ENCODE peak calls at places on chromosomes 1 and 21, in four cellular contexts. One of them, this sample, is unnamed.

GRCh38 chr21:42282021-42282420 is 33.2 kb downstream of the TFF3 start:
- DNase-seq in gastrocnemius medialis: no peak
- DNase-seq in right atrium auricular region: no peak
- DNase-seq in psoas muscle: peak; percentile 38
- DNase-seq in this sample: no peak

GRCh38 chr1:198638894-198639319 is at the start of gene PTPRC:
- DNase-seq in gastrocnemius medialis: no peak
- DNase-seq in right atrium auricular region: no peak
- DNase-seq in psoas muscle: no peak
- DNase-seq in this sample: no peak

GRCh38 chr1:10210841-10211804 is 753 bp downstream of the KIF1B start:
- DNase-seq in gastrocnemius medialis: peak; percentile 98
- DNase-seq in right atrium auricular region: peak; percentile 98
- DNase-seq in psoas muscle: peak; percentile 98
- DNase-seq in this sample: peak; percentile 58

GRCh38 chr1:200535605-200536004 is 84.9 kb downstream of the KIF14 start:
- DNase-seq in gastrocnemius medialis: no peak
- DNase-seq in right atrium auricular region: peak; percentile 40
- DNase-seq in psoas muscle: no peak
- DNase-seq in this sample: peak; percentile 49

GRCh38 chr1:98342556-98342955 is 319.0 kb upstream of the SNX7 start:
- DNase-seq in gastrocnemius medialis: no peak
- DNase-seq in right atrium auricular region: no peak
- DNase-seq in psoas muscle: no peak
- DNase-seq in this sample: no peak

GRCh38 chr1:86068841-86069756 is 87.5 kb downstream of the COL24A1 start:
- DNase-seq in gastrocnemius medialis: no peak
- DNase-seq in right atrium auricular region: no peak
- DNase-seq in psoas muscle: no peak
- DNase-seq in this sample: no peak

GRCh38 chr1:2987773-2988172 is 33.5 kb upstream of the ACTRT2 start:
- DNase-seq in gastrocnemius medialis: no peak
- DNase-seq in right atrium auricular region: no peak
- DNase-seq in psoas muscle: no peak
- DNase-seq in this sample: no peak

GRCh38 chr1:192311281-192311680 is 5.5 kb upstream of the RGS21 start:
- DNase-seq in gastrocnemius medialis: no peak
- DNase-seq in right atrium auricular region: no peak
- DNase-seq in psoas muscle: no peak
- DNase-seq in this sample: peak; percentile 86

DNA sequence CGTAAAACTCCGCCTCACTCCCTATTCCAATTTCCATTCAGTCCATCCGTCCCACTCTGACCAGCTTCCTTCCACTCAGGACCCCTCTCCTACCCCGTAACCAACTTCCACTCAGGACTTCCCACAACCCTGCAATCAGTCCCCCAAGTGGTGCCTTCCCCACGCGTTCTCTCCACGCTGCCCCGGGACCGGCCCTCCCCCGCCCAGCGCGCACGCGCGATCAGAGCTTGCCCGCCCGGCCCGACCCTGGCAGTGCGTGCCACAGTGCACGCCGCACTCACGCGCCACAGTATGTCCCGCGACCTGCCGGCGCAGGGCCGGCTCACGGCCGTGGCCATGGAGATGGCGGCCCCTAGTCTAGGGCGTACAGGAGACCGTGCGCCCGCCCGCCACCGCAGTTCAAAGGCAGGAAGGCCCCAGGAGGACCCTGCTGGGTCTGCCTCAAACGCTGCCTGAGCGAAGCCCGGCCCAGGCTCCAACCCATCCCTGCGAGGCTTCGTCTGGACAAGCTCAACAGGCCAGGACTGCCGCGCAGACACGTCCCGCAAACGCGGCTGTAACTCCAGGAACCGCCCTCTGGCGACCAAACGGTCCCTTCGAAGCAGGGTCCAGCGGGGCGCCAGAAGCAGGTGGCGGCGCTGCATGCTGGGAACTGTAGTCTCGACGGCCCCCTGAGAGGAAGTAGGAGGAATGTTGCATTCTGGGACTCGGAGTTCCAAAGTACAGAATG is at the start of gene NDC1:
- DNase-seq in gastrocnemius medialis: peak; percentile 86
- DNase-seq in right atrium auricular region: peak; percentile 89
- DNase-seq in psoas muscle: peak; percentile 95
- DNase-seq in this sample: peak; percentile 94
- TF ChIP-seq CTCF in gastrocnemius medialis: peak; percentile 22
- TF ChIP-seq CTCF in right atrium auricular region: peak; percentile 47
- TF ChIP-seq CTCF in psoas muscle: peak; percentile 23
- TF ChIP-seq CTCF in this sample: no peak

DNA sequence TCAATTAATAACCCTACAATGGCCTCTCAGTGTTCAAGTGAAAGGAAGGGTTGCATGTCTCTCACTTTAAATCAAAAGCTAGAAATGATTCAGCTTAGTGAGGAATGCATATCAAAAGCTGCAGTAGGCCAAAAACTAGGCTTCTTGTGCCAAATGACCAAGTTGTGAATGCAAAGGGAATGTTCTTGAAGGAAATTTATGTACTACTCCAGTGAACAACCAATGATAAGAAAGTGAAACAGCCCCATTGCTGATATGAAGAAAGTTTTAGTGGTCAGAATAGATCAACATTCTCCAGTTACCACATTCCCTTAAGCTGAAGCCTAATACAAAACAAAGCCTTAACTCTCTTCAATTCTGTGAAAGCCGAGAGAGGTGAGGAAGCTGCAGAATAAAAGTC is 10.0 kb downstream of the MAEL start:
- DNase-seq in gastrocnemius medialis: no peak
- DNase-seq in right atrium auricular region: no peak
- DNase-seq in psoas muscle: no peak
- DNase-seq in this sample: no peak
- H3K4me3 ChIP-seq in gastrocnemius medialis: no peak overlapping the region
- H3K4me3 ChIP-seq in right atrium auricular region: no peak overlapping the region
- H3K4me3 ChIP-seq in psoas muscle: no peak overlapping the region
- H3K4me3 ChIP-seq in this sample: no peak overlapping the region

GRCh38 chr1:65688215-65688566 is 104.5 kb upstream of the PDE4B start:
- DNase-seq in gastrocnemius medialis: no peak
- DNase-seq in right atrium auricular region: no peak
- DNase-seq in psoas muscle: no peak
- DNase-seq in this sample: no peak
- H3K27ac ChIP-seq in gastrocnemius medialis: no peak overlapping the region
- H3K27ac ChIP-seq in right atrium auricular region: no peak overlapping the region
- H3K27ac ChIP-seq in psoas muscle: no peak overlapping the region
- H3K27ac ChIP-seq in this sample: no peak overlapping the region

DNA sequence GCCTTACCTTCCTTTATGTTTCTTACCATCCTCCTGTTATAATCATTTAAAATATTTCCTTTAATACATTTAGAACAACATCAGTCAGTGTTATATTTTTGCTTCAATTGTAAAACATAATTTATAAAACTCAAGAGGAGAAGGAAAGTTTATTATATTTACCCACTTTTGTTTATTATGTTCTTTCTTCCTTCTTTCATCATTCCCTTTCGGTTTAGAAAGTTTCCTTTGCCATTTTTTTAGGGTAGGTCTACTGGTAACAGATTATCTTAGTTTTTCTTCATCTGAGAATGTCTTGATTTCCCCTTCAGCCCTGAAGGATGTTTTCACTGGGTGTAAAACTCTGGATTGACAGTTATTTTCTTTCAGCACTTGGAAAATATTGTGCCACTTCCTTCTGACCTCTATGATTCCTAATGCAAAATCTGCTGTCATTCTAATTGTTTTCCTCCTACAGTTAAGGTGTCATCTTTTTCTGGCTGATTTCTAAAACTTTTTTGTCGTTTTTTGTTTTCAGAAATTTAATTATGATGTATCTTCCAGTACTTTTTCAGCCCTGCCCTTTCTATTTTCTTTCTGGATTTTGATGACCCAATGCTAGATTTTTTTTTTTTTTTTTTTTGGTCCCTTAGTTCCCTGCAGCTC is 25.0 kb downstream of the PTPN22 start:
- DNase-seq in gastrocnemius medialis: no peak
- DNase-seq in right atrium auricular region: no peak
- DNase-seq in psoas muscle: no peak
- DNase-seq in this sample: no peak
- TF ChIP-seq CTCF in gastrocnemius medialis: no peak
- TF ChIP-seq CTCF in right atrium auricular region: no peak
- TF ChIP-seq CTCF in psoas muscle: no peak
- TF ChIP-seq CTCF in this sample: no peak

GRCh38 chr1:213107613-213108012 is 56.6 kb downstream of the RPS6KC1 start:
- DNase-seq in gastrocnemius medialis: no peak
- DNase-seq in right atrium auricular region: no peak
- DNase-seq in psoas muscle: no peak
- DNase-seq in this sample: no peak

GRCh38 chr1:213099682-213100399 is 48.8 kb downstream of the RPS6KC1 start:
- DNase-seq in gastrocnemius medialis: no peak
- DNase-seq in right atrium auricular region: no peak
- DNase-seq in psoas muscle: no peak
- DNase-seq in this sample: no peak

GRCh38 chr1:213106298-213106697 is 55.3 kb downstream of the RPS6KC1 start:
- DNase-seq in gastrocnemius medialis: no peak
- DNase-seq in right atrium auricular region: no peak
- DNase-seq in psoas muscle: no peak
- DNase-seq in this sample: no peak

GRCh38 chr1:213104604-213105003 is 53.6 kb downstream of the RPS6KC1 start:
- DNase-seq in gastrocnemius medialis: no peak
- DNase-seq in right atrium auricular region: no peak
- DNase-seq in psoas muscle: no peak
- DNase-seq in this sample: no peak

GRCh38 chr1:213103377-213104306 is 52.6 kb downstream of the RPS6KC1 start:
- DNase-seq in gastrocnemius medialis: no peak
- DNase-seq in right atrium auricular region: no peak
- DNase-seq in psoas muscle: no peak
- DNase-seq in this sample: no peak
- H3K4me3 ChIP-seq in gastrocnemius medialis: no peak overlapping the region
- H3K4me3 ChIP-seq in right atrium auricular region: no peak overlapping the region
- H3K4me3 ChIP-seq in psoas muscle: no peak overlapping the region
- H3K4me3 ChIP-seq in this sample: no peak overlapping the region

DNA sequence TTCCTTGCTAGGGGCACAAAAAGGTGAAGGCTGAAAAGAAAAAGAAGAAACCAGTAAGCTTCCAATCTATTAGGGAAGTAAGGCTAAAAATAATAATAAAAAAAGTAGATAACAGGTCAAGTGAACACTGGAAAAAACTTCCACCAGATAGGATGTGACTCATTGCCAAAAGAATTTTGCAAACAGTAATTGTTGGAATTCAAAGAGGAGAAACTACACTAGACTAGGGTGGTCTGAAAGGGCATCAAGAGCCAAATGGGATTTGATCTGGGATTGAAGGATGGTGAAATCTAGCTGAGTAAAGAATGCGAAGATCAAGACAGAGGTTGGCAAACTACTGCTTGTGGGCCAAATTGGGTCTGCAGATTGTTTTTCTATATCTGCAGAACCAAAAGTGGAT is 6.0 kb upstream of the ST6GALNAC3 start:
- DNase-seq in gastrocnemius medialis: no peak
- DNase-seq in right atrium auricular region: no peak
- DNase-seq in psoas muscle: no peak
- DNase-seq in this sample: no peak
- H3K27ac ChIP-seq in gastrocnemius medialis: peak overlapping the region; percentile 38
- H3K27ac ChIP-seq in right atrium auricular region: peak overlapping the region; percentile 17
- H3K27ac ChIP-seq in psoas muscle: no peak overlapping the region
- H3K27ac ChIP-seq in this sample: no peak overlapping the region